ENCODE peak calls at places on chromosomes 4 and X, in nine cellular contexts. One of them, this sample, is unnamed. For H3K27me3, the result is how much of the 10 kb centered on the place peaks cover.

GRCh38 chrX:68196939-68197791 is 236.1 kb downstream of the OPHN1 start:
- DNase-seq in K562: peak
- DNase-seq in stomach: no peak
- DNase-seq in ovary: no peak
- DNase-seq in H1: peak
- DNase-seq in suprapubic skin: no peak
- DNase-seq in GM12878: no peak
- DNase-seq in SK-N-SH: peak
- DNase-seq in upper lobe of left lung: peak
- DNase-seq in this sample: no peak

GRCh38 chr4:18171896-18172295 is 150.3 kb upstream of the LCORL start:
- DNase-seq in K562: no peak
- DNase-seq in stomach: no peak
- DNase-seq in ovary: no peak
- DNase-seq in H1: no peak
- DNase-seq in suprapubic skin: no peak
- DNase-seq in GM12878: no peak
- DNase-seq in SK-N-SH: no peak
- DNase-seq in upper lobe of left lung: no peak
- DNase-seq in this sample: no peak

GRCh38 chrX:77493677-77494553 is 46.7 kb downstream of the FGF16 start:
- DNase-seq in K562: peak
- DNase-seq in stomach: no peak
- DNase-seq in ovary: no peak
- DNase-seq in H1: peak
- DNase-seq in suprapubic skin: no peak
- DNase-seq in GM12878: no peak
- DNase-seq in SK-N-SH: no peak
- DNase-seq in upper lobe of left lung: no peak
- DNase-seq in this sample: no peak

GRCh38 chr4:43242611-43243010 is 350.1 kb downstream of the GRXCR1 start:
- DNase-seq in K562: no peak
- DNase-seq in stomach: no peak
- DNase-seq in ovary: no peak
- DNase-seq in H1: no peak
- DNase-seq in suprapubic skin: no peak
- DNase-seq in GM12878: no peak
- DNase-seq in SK-N-SH: no peak
- DNase-seq in upper lobe of left lung: no peak
- DNase-seq in this sample: no peak

GRCh38 chr4:181909368-181909767 is 333.8 kb upstream of the TENM3 start:
- DNase-seq in K562: no peak
- DNase-seq in stomach: no peak
- DNase-seq in ovary: no peak
- DNase-seq in H1: no peak
- DNase-seq in suprapubic skin: no peak
- DNase-seq in GM12878: no peak
- DNase-seq in SK-N-SH: no peak
- DNase-seq in upper lobe of left lung: no peak
- DNase-seq in this sample: no peak

GRCh38 chr4:92599044-92599443 is 295.3 kb downstream of the GRID2 start:
- DNase-seq in K562: no peak
- DNase-seq in stomach: no peak
- DNase-seq in ovary: no peak
- DNase-seq in H1: no peak
- DNase-seq in suprapubic skin: no peak
- DNase-seq in GM12878: no peak
- DNase-seq in SK-N-SH: no peak
- DNase-seq in upper lobe of left lung: no peak
- DNase-seq in this sample: no peak

GRCh38 chr4:40731792-40732245 is 17.9 kb upstream of the NSUN7 start:
- DNase-seq in K562: no peak
- DNase-seq in stomach: peak
- DNase-seq in ovary: no peak
- DNase-seq in H1: no peak
- DNase-seq in suprapubic skin: no peak
- DNase-seq in GM12878: no peak
- DNase-seq in SK-N-SH: peak
- DNase-seq in upper lobe of left lung: peak
- DNase-seq in this sample: no peak

GRCh38 chr4:89142691-89143669 is 31.6 kb downstream of the TIGD2 start:
- DNase-seq in K562: no peak
- DNase-seq in stomach: no peak
- DNase-seq in ovary: no peak
- DNase-seq in H1: no peak
- DNase-seq in suprapubic skin: no peak
- DNase-seq in GM12878: no peak
- DNase-seq in SK-N-SH: peak
- DNase-seq in upper lobe of left lung: no peak
- DNase-seq in this sample: no peak

GRCh38 chr4:82201303-82201702 is 172.5 kb downstream of the HNRNPD start:
- DNase-seq in K562: no peak
- DNase-seq in stomach: peak
- DNase-seq in ovary: no peak
- DNase-seq in H1: no peak
- DNase-seq in suprapubic skin: no peak
- DNase-seq in GM12878: no peak
- DNase-seq in SK-N-SH: no peak
- DNase-seq in upper lobe of left lung: peak
- DNase-seq in this sample: no peak

GRCh38 chrX:69285401-69285871 is 120.2 kb upstream of the PJA1 start:
- DNase-seq in K562: peak
- DNase-seq in stomach: no peak
- DNase-seq in ovary: peak
- DNase-seq in H1: no peak
- DNase-seq in suprapubic skin: no peak
- DNase-seq in GM12878: no peak
- DNase-seq in SK-N-SH: peak
- DNase-seq in upper lobe of left lung: no peak
- DNase-seq in this sample: peak

GRCh38 chrX:69282893-69283690 is 117.8 kb upstream of the PJA1 start:
- DNase-seq in K562: no peak
- DNase-seq in stomach: no peak
- DNase-seq in ovary: no peak
- DNase-seq in H1: no peak
- DNase-seq in suprapubic skin: no peak
- DNase-seq in GM12878: no peak
- DNase-seq in SK-N-SH: no peak
- DNase-seq in upper lobe of left lung: no peak
- DNase-seq in this sample: no peak

GRCh38 chrX:69285881-69286545 is 120.8 kb upstream of the PJA1 start:
- DNase-seq in K562: peak
- DNase-seq in stomach: peak
- DNase-seq in ovary: peak
- DNase-seq in H1: peak
- DNase-seq in suprapubic skin: no peak
- DNase-seq in GM12878: no peak
- DNase-seq in SK-N-SH: peak
- DNase-seq in upper lobe of left lung: peak
- DNase-seq in this sample: peak

GRCh38 chrX:69286546-69286906 is 121.3 kb upstream of the PJA1 start:
- DNase-seq in K562: no peak
- DNase-seq in stomach: no peak
- DNase-seq in ovary: no peak
- DNase-seq in H1: no peak
- DNase-seq in suprapubic skin: no peak
- DNase-seq in GM12878: no peak
- DNase-seq in SK-N-SH: no peak
- DNase-seq in upper lobe of left lung: no peak
- DNase-seq in this sample: no peak

DNA sequence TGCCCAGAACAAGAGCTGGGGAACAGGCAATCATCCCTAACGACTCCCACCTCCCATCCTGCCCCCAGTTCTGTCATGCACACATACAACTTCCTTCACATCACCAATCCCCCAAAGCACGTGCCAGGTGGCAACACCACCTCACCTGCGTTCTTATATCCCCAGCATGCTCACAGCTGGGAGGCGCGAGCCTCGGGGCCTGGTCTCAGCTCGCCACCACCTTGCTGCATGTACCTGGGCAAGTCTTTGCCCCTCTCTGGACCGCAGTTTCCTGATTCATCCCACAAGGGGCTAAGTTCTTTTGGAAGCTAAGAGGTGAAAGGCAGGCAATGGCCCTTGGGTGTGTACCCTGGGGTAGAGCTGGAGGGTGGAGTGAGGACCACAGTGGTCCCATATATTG is 119.2 kb upstream of the PJA1 start:
- DNase-seq in K562: no peak
- DNase-seq in stomach: no peak
- DNase-seq in ovary: no peak
- DNase-seq in H1: no peak
- DNase-seq in suprapubic skin: no peak
- DNase-seq in GM12878: no peak
- DNase-seq in SK-N-SH: no peak
- DNase-seq in upper lobe of left lung: no peak
- DNase-seq in this sample: no peak
- H3K27me3 ChIP-seq in K562: under half
- H3K27me3 ChIP-seq in stomach: under half
- H3K27me3 ChIP-seq in ovary: under half
- H3K27me3 ChIP-seq in H1: under half
- H3K27me3 ChIP-seq in suprapubic skin: under half
- H3K27me3 ChIP-seq in GM12878: under half
- H3K27me3 ChIP-seq in SK-N-SH: under half
- H3K27me3 ChIP-seq in upper lobe of left lung: under half
- H3K27me3 ChIP-seq in this sample: under half

GRCh38 chr4:8515316-8516060 is 64.7 kb upstream of the GPR78 start:
- DNase-seq in K562: no peak
- DNase-seq in stomach: no peak
- DNase-seq in ovary: no peak
- DNase-seq in H1: no peak
- DNase-seq in suprapubic skin: no peak
- DNase-seq in GM12878: no peak
- DNase-seq in SK-N-SH: no peak
- DNase-seq in upper lobe of left lung: no peak
- DNase-seq in this sample: no peak

GRCh38 chr4:8517946-8518345 is 62.2 kb upstream of the GPR78 start:
- DNase-seq in K562: no peak
- DNase-seq in stomach: no peak
- DNase-seq in ovary: no peak
- DNase-seq in H1: no peak
- DNase-seq in suprapubic skin: no peak
- DNase-seq in GM12878: no peak
- DNase-seq in SK-N-SH: no peak
- DNase-seq in upper lobe of left lung: no peak
- DNase-seq in this sample: no peak

GRCh38 chr4:8514391-8514790 is 65.8 kb upstream of the GPR78 start:
- DNase-seq in K562: no peak
- DNase-seq in stomach: no peak
- DNase-seq in ovary: no peak
- DNase-seq in H1: no peak
- DNase-seq in suprapubic skin: no peak
- DNase-seq in GM12878: no peak
- DNase-seq in SK-N-SH: no peak
- DNase-seq in upper lobe of left lung: no peak
- DNase-seq in this sample: no peak

GRCh38 chr4:8516996-8517550 is 63.1 kb upstream of the GPR78 start:
- DNase-seq in K562: no peak
- DNase-seq in stomach: no peak
- DNase-seq in ovary: no peak
- DNase-seq in H1: no peak
- DNase-seq in suprapubic skin: no peak
- DNase-seq in GM12878: no peak
- DNase-seq in SK-N-SH: no peak
- DNase-seq in upper lobe of left lung: no peak
- DNase-seq in this sample: no peak

GRCh38 chr4:8516061-8516573 is 64.1 kb upstream of the GPR78 start:
- DNase-seq in K562: no peak
- DNase-seq in stomach: no peak
- DNase-seq in ovary: no peak
- DNase-seq in H1: no peak
- DNase-seq in suprapubic skin: no peak
- DNase-seq in GM12878: no peak
- DNase-seq in SK-N-SH: no peak
- DNase-seq in upper lobe of left lung: no peak
- DNase-seq in this sample: no peak
- TF ChIP-seq EP300 in K562: no peak
- TF ChIP-seq EP300 in stomach: no peak
- TF ChIP-seq EP300 in ovary: no peak
- TF ChIP-seq EP300 in H1: no peak
- TF ChIP-seq EP300 in suprapubic skin: no peak
- TF ChIP-seq EP300 in GM12878: no peak
- TF ChIP-seq EP300 in SK-N-SH: no peak
- TF ChIP-seq EP300 in upper lobe of left lung: no peak
- TF ChIP-seq EP300 in this sample: no peak

DNA sequence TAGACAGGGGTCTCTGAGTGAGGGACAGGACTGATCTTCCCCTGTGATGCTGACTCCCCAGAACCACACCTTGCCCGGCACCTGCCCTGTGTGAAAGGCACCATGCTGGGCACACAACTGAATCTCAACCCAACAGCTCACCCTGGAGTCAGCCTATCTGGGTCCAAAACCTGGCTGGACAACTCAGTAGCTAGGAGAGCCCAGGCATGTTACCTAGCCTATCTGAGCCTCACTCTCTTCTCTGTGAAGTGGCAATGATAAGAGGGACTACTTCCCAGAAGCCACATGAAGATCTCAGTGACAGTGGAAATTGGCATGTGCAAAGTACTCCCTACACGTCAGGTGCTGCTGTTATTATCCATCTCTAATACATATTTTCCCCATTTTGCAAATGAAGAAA is 44.8 kb upstream of the PPP2R2C start:
- DNase-seq in K562: no peak
- DNase-seq in stomach: no peak
- DNase-seq in ovary: no peak
- DNase-seq in H1: no peak
- DNase-seq in suprapubic skin: no peak
- DNase-seq in GM12878: no peak
- DNase-seq in SK-N-SH: no peak
- DNase-seq in upper lobe of left lung: no peak
- DNase-seq in this sample: no peak
- H3K27me3 ChIP-seq in K562: under half
- H3K27me3 ChIP-seq in stomach: under half
- H3K27me3 ChIP-seq in ovary: under half
- H3K27me3 ChIP-seq in H1: under half
- H3K27me3 ChIP-seq in suprapubic skin: under half
- H3K27me3 ChIP-seq in GM12878: under half
- H3K27me3 ChIP-seq in SK-N-SH: under half
- H3K27me3 ChIP-seq in upper lobe of left lung: under half
- H3K27me3 ChIP-seq in this sample: under half

DNA sequence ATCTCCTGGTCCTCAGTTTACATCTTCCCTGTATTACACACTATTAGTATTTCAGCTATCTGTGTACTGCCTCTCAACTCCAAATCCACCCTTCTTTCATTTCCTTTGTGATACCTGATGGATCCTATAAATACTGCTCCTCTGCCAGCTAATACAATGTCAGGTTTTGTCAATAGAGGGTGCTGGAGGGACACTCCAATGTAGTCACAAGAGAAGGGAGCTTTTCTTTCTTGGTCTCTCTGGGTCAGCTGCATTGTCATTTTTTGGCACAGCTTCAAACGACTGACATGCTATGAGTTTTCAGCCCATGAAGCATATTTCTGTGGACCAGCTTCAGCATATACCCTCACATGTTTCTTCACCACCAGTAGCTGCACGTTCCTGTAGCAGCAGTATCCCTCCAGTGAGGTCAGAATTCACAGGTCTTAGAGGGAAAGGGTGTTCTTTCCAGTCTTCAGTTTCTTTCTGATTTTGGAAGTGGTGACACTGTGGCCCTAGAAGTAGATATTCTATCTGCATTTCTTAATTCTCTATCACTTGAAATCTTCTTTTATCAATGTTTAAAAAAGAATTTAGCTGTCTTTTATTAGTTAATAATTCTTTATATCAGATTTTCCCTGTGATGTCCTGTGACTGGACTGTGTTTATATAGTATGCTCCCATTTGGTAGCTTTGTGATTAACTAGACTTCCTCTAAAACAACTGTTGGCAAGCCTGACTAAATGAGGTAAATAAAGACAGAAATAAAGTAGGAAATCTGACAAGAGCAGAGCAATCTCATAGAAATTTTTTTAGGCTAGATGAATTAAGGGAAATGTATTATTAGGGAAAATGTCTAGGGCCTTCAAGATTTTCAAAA is 60.6 kb downstream of the GABRA2 start:
- DNase-seq in K562: no peak
- DNase-seq in stomach: no peak
- DNase-seq in ovary: no peak
- DNase-seq in H1: peak
- DNase-seq in suprapubic skin: no peak
- DNase-seq in GM12878: no peak
- DNase-seq in SK-N-SH: peak
- DNase-seq in upper lobe of left lung: no peak
- DNase-seq in this sample: no peak
- TF ChIP-seq EP300 in K562: no peak
- TF ChIP-seq EP300 in stomach: no peak
- TF ChIP-seq EP300 in ovary: no peak
- TF ChIP-seq EP300 in H1: no peak
- TF ChIP-seq EP300 in suprapubic skin: no peak
- TF ChIP-seq EP300 in GM12878: no peak
- TF ChIP-seq EP300 in SK-N-SH: no peak
- TF ChIP-seq EP300 in upper lobe of left lung: no peak
- TF ChIP-seq EP300 in this sample: no peak